ENCODE peak calls at places on chromosomes 6 and 20, in six cellular contexts. I, K, D, Y, A and G are unnamed samples.

GRCh38 chr6:142605922-142606321 is 304.1 kb downstream of the ADGRG6 start:
- DNase-seq in D (no peak), I (peak), K (no peak), A (no peak), Y (no peak), G (no peak)

GRCh38 chr20:41091926-41092325 is 45.4 kb upstream of the PLCG1 start:
- DNase-seq in K (no peak), Y (no peak), D (no peak), I (no peak), A (no peak), G (no peak)

GRCh38 chr20:12835999-12836398 is 172.8 kb upstream of the SPTLC3 start:
- DNase-seq in A (no peak), K (no peak), D (no peak), Y (no peak), I (no peak), G (no peak)

GRCh38 chr20:44111712-44112335 is 75.2 kb downstream of the JPH2 start:
- DNase-seq in D (no peak), K (no peak), A (no peak), Y (no peak), I (peak), G (no peak)

GRCh38 chr6:138981416-138981815 is 6.6 kb downstream of the REPS1 start:
- DNase-seq in Y (no peak), A (no peak), D (no peak), K (no peak), I (no peak), G (no peak)

GRCh38 chr20:21241400-21241799 is 61.7 kb upstream of the XRN2 start:
- DNase-seq in Y (no peak), K (no peak), I (no peak), A (no peak), D (no peak), G (no peak)

GRCh38 chr6:155050311-155050710 is 55.2 kb downstream of the TIAM2 start:
- DNase-seq in Y (no peak), I (peak), A (no peak), K (no peak), D (no peak), G (no peak)

GRCh38 chr6:28542440-28543293 is 17.0 kb downstream of the GPX5 start:
- DNase-seq in A (peak), Y (no peak), I (peak), K (peak), D (peak), G (peak)

GRCh38 chr6:25147191-25147590 is 132.0 kb upstream of the CARMIL1 start:
- DNase-seq in K (no peak), A (no peak), Y (no peak), I (no peak), D (no peak), G (no peak)

GRCh38 chr20:64116541-64117423 is 9.4 kb upstream of the NPBWR2 start:
- DNase-seq in I (no peak), D (no peak), K (no peak), A (no peak), Y (no peak), G (no peak)

GRCh38 chr6:1263039-1263849 is 48.7 kb upstream of the FOXQ1 start:
- DNase-seq in Y (no peak), D (no peak), K (peak), A (peak), I (peak), G (no peak)

GRCh38 chr20:48672324-48672723 is 155.5 kb downstream of the PREX1 start:
- DNase-seq in Y (no peak), A (no peak), K (no peak), D (no peak), I (no peak), G (no peak)

GRCh38 chr6:30331981-30332380 is 5.3 kb downstream of the TRIM39 start:
- DNase-seq in K (no peak), I (no peak), Y (no peak), A (no peak), D (no peak), G (no peak)

GRCh38 chr20:32536861-32537656 is 48.1 kb downstream of the NOL4L start:
- DNase-seq in D (no peak), K (peak), A (no peak), Y (no peak), I (no peak), G (no peak)

GRCh38 chr6:166257911-166258318 is 50.3 kb downstream of the PRR18 start:
- DNase-seq in A (no peak), K (peak), Y (no peak), I (no peak), D (no peak), G (no peak)